ENCODE peak calls at places on chromosomes 6 and 20, in six cellular contexts. Y is nucleus accumbens; W is SW 1271; K is breast epithelium; O is CD8-positive, alpha-beta memory T cell; I is activated T-cell treated with anti-CD3 and anti-CD28 coated beads for 1 hour. S is an unnamed sample.

GRCh38 chr6:38876470-38876869 is 161.4 kb downstream of the DNAH8 start:
- DNase-seq in Y (no peak), W (no peak), K (no peak), O (peak; percentile 33), I (no peak), S (no peak)

GRCh38 chr20:61899971-61900370 is 165.7 kb downstream of the TAF4 start:
- DNase-seq in Y (no peak), W (no peak), K (no peak), O (no peak), I (no peak), S (no peak)

GRCh38 chr6:25477006-25477590 is 174.9 kb upstream of the SCGN start:
- DNase-seq in Y (no peak), W (no peak), K (no peak), O (no peak), I (no peak), S (peak; percentile 82)

GRCh38 chr6:22133352-22133751 is 163.5 kb downstream of the PRL start:
- DNase-seq in Y (no peak), W (no peak), K (no peak), O (no peak), I (no peak), S (no peak)

GRCh38 chr6:157527471-157527907 is 146.5 kb downstream of the ZDHHC14 start:
- DNase-seq in Y (no peak), W (no peak), K (no peak), O (no peak), I (no peak), S (no peak)

GRCh38 chr6:158610319-158610968 is 34.1 kb downstream of the DYNLT1 start:
- DNase-seq in Y (no peak), W (no peak), K (no peak), O (no peak), I (no peak), S (no peak)

GRCh38 chr6:149560736-149561135 is 5.4 kb upstream of the GINM1 start:
- DNase-seq in Y (no peak), W (peak; percentile 48), K (no peak), O (no peak), I (peak; percentile 5), S (no peak)

GRCh38 chr20:41524980-41525613 is 93.1 kb downstream of the CHD6 start:
- DNase-seq in Y (no peak), W (no peak), K (peak; percentile 84), O (no peak), I (no peak), S (no peak)

GRCh38 chr6:74368746-74369145 is 672.7 kb downstream of the CD109 start:
- DNase-seq in Y (no peak), W (no peak), K (no peak), O (no peak), I (no peak), S (peak; percentile 48)

GRCh38 chr6:122049341-122049740 is 350.1 kb upstream of the HSF2 start:
- DNase-seq in Y (no peak), W (no peak), K (no peak), O (no peak), I (no peak), S (peak; percentile 36)

GRCh38 chr6:10351678-10352220 is 63.1 kb downstream of the TFAP2A start:
- DNase-seq in Y (no peak), W (no peak), K (no peak), O (no peak), I (no peak), S (no peak)

GRCh38 chr20:61621381-61621780 is 369.3 kb downstream of the CDH4 start:
- DNase-seq in Y (no peak), W (no peak), K (no peak), O (no peak), I (no peak), S (no peak)

GRCh38 chr6:99933129-99933528 is 60.9 kb downstream of the MCHR2 start:
- DNase-seq in Y (no peak), W (peak; percentile 60), K (no peak), O (no peak), I (no peak), S (peak; percentile 75)

GRCh38 chr6:123925360-123925759 is 121.7 kb downstream of the NKAIN2 start:
- DNase-seq in Y (no peak), W (no peak), K (no peak), O (no peak), I (no peak), S (no peak)

GRCh38 chr20:56245761-56246160 is 2.8 kb upstream of the MC3R start:
- DNase-seq in Y (no peak), W (peak; percentile 18), K (no peak), O (no peak), I (no peak), S (no peak)

GRCh38 chr20:23652926-23653325 is 15.2 kb upstream of the CST3 start:
- DNase-seq in Y (no peak), W (no peak), K (no peak), O (no peak), I (no peak), S (no peak)

GRCh38 chr6:62371840-62372239 is 85.8 kb upstream of the KHDRBS2 start:
- DNase-seq in Y (no peak), W (no peak), K (no peak), O (no peak), I (no peak), S (no peak)